ENCODE peak calls at places on chromosome X, in ten cellular contexts. One of them, this sample, is unnamed.

GRCh38 chrX:46687619-46688018 is 71.3 kb downstream of the SLC9A7 start:
- DNase-seq in HFF-Myc: no peak
- DNase-seq in LNCaP clone FGC: no peak
- DNase-seq in pancreas: no peak
- DNase-seq in left ventricle myocardium inferior: no peak
- DNase-seq in A549: no peak
- DNase-seq in NB4: peak
- DNase-seq in fibroblast of pulmonary artery: peak
- DNase-seq in epithelial cell of esophagus: peak
- DNase-seq in cardiac muscle cell: no peak
- DNase-seq in this sample: no peak

GRCh38 chrX:132488819-132489255 is at the start of gene MBNL3:
- DNase-seq in pancreas: peak
- DNase-seq in cardiac muscle cell: peak
- DNase-seq in HFF-Myc: no peak
- DNase-seq in fibroblast of pulmonary artery: peak
- DNase-seq in NB4: peak
- DNase-seq in A549: no peak
- DNase-seq in LNCaP clone FGC: no peak
- DNase-seq in left ventricle myocardium inferior: peak
- DNase-seq in epithelial cell of esophagus: peak
- DNase-seq in this sample: no peak

GRCh38 chrX:92213781-92214180 is 434.6 kb downstream of the PCDH11X start:
- DNase-seq in cardiac muscle cell: no peak
- DNase-seq in HFF-Myc: no peak
- DNase-seq in left ventricle myocardium inferior: no peak
- DNase-seq in NB4: no peak
- DNase-seq in A549: no peak
- DNase-seq in epithelial cell of esophagus: peak
- DNase-seq in LNCaP clone FGC: no peak
- DNase-seq in pancreas: no peak
- DNase-seq in fibroblast of pulmonary artery: peak
- DNase-seq in this sample: no peak

GRCh38 chrX:16711219-16712115 is 1.0 kb downstream of the CTPS2 start:
- DNase-seq in pancreas: no peak
- DNase-seq in left ventricle myocardium inferior: peak
- DNase-seq in epithelial cell of esophagus: no peak
- DNase-seq in cardiac muscle cell: peak
- DNase-seq in A549: no peak
- DNase-seq in fibroblast of pulmonary artery: no peak
- DNase-seq in NB4: peak
- DNase-seq in LNCaP clone FGC: no peak
- DNase-seq in HFF-Myc: no peak
- DNase-seq in this sample: no peak

GRCh38 chrX:100447563-100448397 is 37.7 kb upstream of the PCDH19 start:
- DNase-seq in pancreas: peak
- DNase-seq in cardiac muscle cell: peak
- DNase-seq in epithelial cell of esophagus: peak
- DNase-seq in left ventricle myocardium inferior: peak
- DNase-seq in fibroblast of pulmonary artery: peak
- DNase-seq in HFF-Myc: no peak
- DNase-seq in LNCaP clone FGC: no peak
- DNase-seq in A549: peak
- DNase-seq in NB4: peak
- DNase-seq in this sample: no peak

GRCh38 chrX:22699591-22700091 is 300.1 kb upstream of the DDX53 start:
- DNase-seq in pancreas: no peak
- DNase-seq in epithelial cell of esophagus: peak
- DNase-seq in A549: no peak
- DNase-seq in NB4: no peak
- DNase-seq in cardiac muscle cell: no peak
- DNase-seq in fibroblast of pulmonary artery: peak
- DNase-seq in LNCaP clone FGC: no peak
- DNase-seq in HFF-Myc: peak
- DNase-seq in left ventricle myocardium inferior: no peak
- DNase-seq in this sample: peak

GRCh38 chrX:18390941-18391538 is 34.4 kb upstream of the CDKL5 start:
- DNase-seq in pancreas: peak
- DNase-seq in epithelial cell of esophagus: peak
- DNase-seq in left ventricle myocardium inferior: peak
- DNase-seq in HFF-Myc: no peak
- DNase-seq in LNCaP clone FGC: no peak
- DNase-seq in fibroblast of pulmonary artery: peak
- DNase-seq in NB4: peak
- DNase-seq in A549: peak
- DNase-seq in cardiac muscle cell: peak
- DNase-seq in this sample: no peak

GRCh38 chrX:41822917-41823316 is 98.9 kb downstream of the GPR82 start:
- DNase-seq in LNCaP clone FGC: no peak
- DNase-seq in cardiac muscle cell: no peak
- DNase-seq in left ventricle myocardium inferior: no peak
- DNase-seq in fibroblast of pulmonary artery: no peak
- DNase-seq in A549: no peak
- DNase-seq in HFF-Myc: no peak
- DNase-seq in pancreas: no peak
- DNase-seq in NB4: no peak
- DNase-seq in epithelial cell of esophagus: no peak
- DNase-seq in this sample: no peak

GRCh38 chrX:130343411-130343810 is 3.7 kb downstream of the SLC25A14 start:
- DNase-seq in HFF-Myc: no peak
- DNase-seq in cardiac muscle cell: no peak
- DNase-seq in pancreas: no peak
- DNase-seq in epithelial cell of esophagus: no peak
- DNase-seq in left ventricle myocardium inferior: no peak
- DNase-seq in LNCaP clone FGC: no peak
- DNase-seq in fibroblast of pulmonary artery: peak
- DNase-seq in NB4: no peak
- DNase-seq in A549: no peak
- DNase-seq in this sample: no peak

GRCh38 chrX:15973299-15973698 is 118.7 kb upstream of the AP1S2 start:
- DNase-seq in left ventricle myocardium inferior: no peak
- DNase-seq in fibroblast of pulmonary artery: peak
- DNase-seq in A549: peak
- DNase-seq in pancreas: peak
- DNase-seq in HFF-Myc: peak
- DNase-seq in NB4: peak
- DNase-seq in epithelial cell of esophagus: peak
- DNase-seq in cardiac muscle cell: peak
- DNase-seq in LNCaP clone FGC: no peak
- DNase-seq in this sample: no peak

GRCh38 chrX:45068555-45068954 is 132.1 kb downstream of the DIPK2B start:
- DNase-seq in left ventricle myocardium inferior: no peak
- DNase-seq in cardiac muscle cell: no peak
- DNase-seq in LNCaP clone FGC: no peak
- DNase-seq in epithelial cell of esophagus: no peak
- DNase-seq in fibroblast of pulmonary artery: no peak
- DNase-seq in HFF-Myc: no peak
- DNase-seq in A549: no peak
- DNase-seq in NB4: no peak
- DNase-seq in pancreas: no peak
- DNase-seq in this sample: no peak

GRCh38 chrX:74248889-74249288 is 55.1 kb upstream of the ZCCHC13 start:
- DNase-seq in epithelial cell of esophagus: peak
- DNase-seq in fibroblast of pulmonary artery: peak
- DNase-seq in pancreas: no peak
- DNase-seq in left ventricle myocardium inferior: peak
- DNase-seq in LNCaP clone FGC: no peak
- DNase-seq in cardiac muscle cell: peak
- DNase-seq in A549: no peak
- DNase-seq in HFF-Myc: no peak
- DNase-seq in NB4: no peak
- DNase-seq in this sample: no peak

GRCh38 chrX:22800360-22800759 is 199.4 kb upstream of the DDX53 start:
- DNase-seq in cardiac muscle cell: no peak
- DNase-seq in left ventricle myocardium inferior: peak
- DNase-seq in fibroblast of pulmonary artery: peak
- DNase-seq in A549: no peak
- DNase-seq in HFF-Myc: peak
- DNase-seq in epithelial cell of esophagus: peak
- DNase-seq in LNCaP clone FGC: no peak
- DNase-seq in pancreas: no peak
- DNase-seq in NB4: peak
- DNase-seq in this sample: peak

GRCh38 chrX:145727476-145727875 is 90.2 kb upstream of the SLITRK2 start:
- DNase-seq in LNCaP clone FGC: no peak
- DNase-seq in left ventricle myocardium inferior: no peak
- DNase-seq in fibroblast of pulmonary artery: no peak
- DNase-seq in cardiac muscle cell: no peak
- DNase-seq in A549: no peak
- DNase-seq in NB4: peak
- DNase-seq in pancreas: no peak
- DNase-seq in epithelial cell of esophagus: no peak
- DNase-seq in HFF-Myc: no peak
- DNase-seq in this sample: no peak

GRCh38 chrX:1491851-1492349 is 39.2 kb upstream of the ASMTL start:
- DNase-seq in LNCaP clone FGC: peak
- DNase-seq in pancreas: no peak
- DNase-seq in HFF-Myc: no peak
- DNase-seq in cardiac muscle cell: peak
- DNase-seq in epithelial cell of esophagus: peak
- DNase-seq in A549: no peak
- DNase-seq in fibroblast of pulmonary artery: peak
- DNase-seq in left ventricle myocardium inferior: no peak
- DNase-seq in NB4: peak
- DNase-seq in this sample: no peak

GRCh38 chrX:114800719-114801118 is 216.7 kb downstream of the IL13RA2 start:
- DNase-seq in epithelial cell of esophagus: peak
- DNase-seq in left ventricle myocardium inferior: no peak
- DNase-seq in cardiac muscle cell: no peak
- DNase-seq in pancreas: no peak
- DNase-seq in fibroblast of pulmonary artery: peak
- DNase-seq in NB4: peak
- DNase-seq in HFF-Myc: peak
- DNase-seq in LNCaP clone FGC: no peak
- DNase-seq in A549: no peak
- DNase-seq in this sample: no peak

GRCh38 chrX:12972239-12972638 is 2.7 kb upstream of the TMSB4X start:
- DNase-seq in epithelial cell of esophagus: no peak
- DNase-seq in left ventricle myocardium inferior: no peak
- DNase-seq in fibroblast of pulmonary artery: no peak
- DNase-seq in HFF-Myc: no peak
- DNase-seq in cardiac muscle cell: no peak
- DNase-seq in NB4: peak
- DNase-seq in pancreas: no peak
- DNase-seq in LNCaP clone FGC: no peak
- DNase-seq in A549: no peak
- DNase-seq in this sample: no peak
- H3K4me3 ChIP-seq in epithelial cell of esophagus: no peak
- H3K4me3 ChIP-seq in left ventricle myocardium inferior: peak
- H3K4me3 ChIP-seq in fibroblast of pulmonary artery: no peak
- H3K4me3 ChIP-seq in HFF-Myc: no peak
- H3K4me3 ChIP-seq in cardiac muscle cell: no peak
- H3K4me3 ChIP-seq in NB4: no peak
- H3K4me3 ChIP-seq in pancreas: peak
- H3K4me3 ChIP-seq in LNCaP clone FGC: no peak
- H3K4me3 ChIP-seq in A549: no peak
- H3K4me3 ChIP-seq in this sample: no peak

GRCh38 chrX:153387345-153387744 is 13.8 kb downstream of the PNMA6E start:
- DNase-seq in fibroblast of pulmonary artery: no peak
- DNase-seq in cardiac muscle cell: no peak
- DNase-seq in A549: no peak
- DNase-seq in pancreas: no peak
- DNase-seq in epithelial cell of esophagus: no peak
- DNase-seq in LNCaP clone FGC: no peak
- DNase-seq in left ventricle myocardium inferior: no peak
- DNase-seq in NB4: no peak
- DNase-seq in HFF-Myc: no peak
- DNase-seq in this sample: no peak
- TF ChIP-seq CTCF in fibroblast of pulmonary artery: no peak
- TF ChIP-seq CTCF in cardiac muscle cell: no peak
- TF ChIP-seq CTCF in A549: no peak
- TF ChIP-seq CTCF in pancreas: no peak
- TF ChIP-seq CTCF in epithelial cell of esophagus: no peak
- TF ChIP-seq CTCF in LNCaP clone FGC: no peak
- TF ChIP-seq CTCF in left ventricle myocardium inferior: no peak
- TF ChIP-seq CTCF in NB4: no peak
- TF ChIP-seq CTCF in HFF-Myc: no peak
- TF ChIP-seq CTCF in this sample: no peak

DNA sequence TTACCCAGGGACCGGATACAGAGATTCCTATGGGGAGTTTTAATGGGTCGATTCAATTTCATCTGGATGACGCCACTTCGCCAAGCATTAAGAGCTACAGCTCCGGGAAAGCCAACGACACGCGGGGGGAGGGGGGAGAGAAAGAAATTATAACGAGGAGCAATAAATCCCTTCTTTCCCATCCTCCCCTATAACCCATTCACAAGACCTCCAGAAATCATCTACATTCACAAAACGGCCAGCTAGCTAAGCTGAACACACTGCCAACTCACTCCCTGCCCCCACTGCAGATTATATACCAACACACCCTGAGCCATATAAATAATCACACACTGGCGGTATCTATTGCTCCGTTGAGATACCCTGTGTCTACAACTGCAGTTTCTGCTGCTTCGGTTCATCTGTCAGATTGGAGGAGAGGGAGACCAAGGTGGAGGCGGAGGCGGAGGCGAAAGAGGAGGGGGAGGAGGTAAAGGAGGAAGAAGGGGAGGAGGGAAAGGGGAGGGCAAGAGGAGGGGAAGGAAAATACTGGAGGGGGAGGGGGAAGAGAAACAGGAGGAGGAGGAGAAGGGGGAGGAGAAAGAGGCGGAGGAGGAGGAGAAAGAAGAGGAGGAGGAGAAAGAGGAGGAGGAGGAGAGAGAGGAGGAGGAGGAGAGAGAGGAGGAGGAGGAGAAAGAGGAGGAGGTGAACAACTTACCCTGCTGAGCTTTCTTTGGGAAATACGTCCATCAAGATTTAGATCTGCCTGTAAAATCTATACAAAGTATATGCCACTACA is 113.9 kb upstream of the VAMP7 start:
- DNase-seq in epithelial cell of esophagus: peak
- DNase-seq in NB4: peak
- DNase-seq in left ventricle myocardium inferior: peak
- DNase-seq in LNCaP clone FGC: peak
- DNase-seq in fibroblast of pulmonary artery: peak
- DNase-seq in cardiac muscle cell: peak
- DNase-seq in HFF-Myc: peak
- DNase-seq in pancreas: peak
- DNase-seq in A549: peak
- DNase-seq in this sample: peak
- H3K4me3 ChIP-seq in epithelial cell of esophagus: peak
- H3K4me3 ChIP-seq in NB4: no peak
- H3K4me3 ChIP-seq in left ventricle myocardium inferior: peak
- H3K4me3 ChIP-seq in LNCaP clone FGC: peak
- H3K4me3 ChIP-seq in fibroblast of pulmonary artery: peak
- H3K4me3 ChIP-seq in cardiac muscle cell: peak
- H3K4me3 ChIP-seq in HFF-Myc: peak
- H3K4me3 ChIP-seq in pancreas: peak
- H3K4me3 ChIP-seq in A549: peak
- H3K4me3 ChIP-seq in this sample: peak

DNA sequence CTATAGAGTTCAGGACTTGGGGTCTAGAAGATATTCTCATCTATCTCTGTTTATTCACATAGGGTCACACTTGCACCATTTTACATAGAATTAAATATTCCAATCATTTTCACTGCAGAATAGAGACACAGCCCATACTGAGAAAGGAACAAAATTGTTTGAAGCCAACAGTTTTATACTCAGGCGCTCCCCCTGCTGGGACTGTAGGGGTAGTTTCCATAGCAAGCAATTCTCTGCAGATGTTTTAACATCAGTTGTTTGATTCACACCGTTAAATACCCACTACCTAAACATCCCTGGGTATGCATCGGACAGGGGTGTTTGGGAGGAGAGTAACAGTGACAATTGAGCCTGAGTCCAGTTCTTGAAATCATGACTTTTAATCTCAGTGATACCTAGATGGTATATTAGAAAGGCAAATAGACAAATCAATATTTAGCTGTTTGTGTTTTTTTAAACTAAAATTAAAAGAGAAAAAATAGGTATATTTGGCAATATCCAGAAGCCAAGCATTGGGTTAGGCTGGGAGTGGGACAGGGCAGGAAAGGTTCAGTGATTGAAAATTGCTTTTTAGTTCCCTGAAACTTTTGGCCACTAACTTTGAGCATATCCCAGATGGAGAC is 33.8 kb downstream of the LONRF3 start:
- DNase-seq in fibroblast of pulmonary artery: peak
- DNase-seq in cardiac muscle cell: peak
- DNase-seq in A549: peak
- DNase-seq in NB4: peak
- DNase-seq in epithelial cell of esophagus: peak
- DNase-seq in left ventricle myocardium inferior: no peak
- DNase-seq in LNCaP clone FGC: no peak
- DNase-seq in HFF-Myc: peak
- DNase-seq in pancreas: no peak
- DNase-seq in this sample: no peak
- TF ChIP-seq CTCF in fibroblast of pulmonary artery: peak
- TF ChIP-seq CTCF in cardiac muscle cell: peak
- TF ChIP-seq CTCF in A549: peak
- TF ChIP-seq CTCF in NB4: peak
- TF ChIP-seq CTCF in epithelial cell of esophagus: peak
- TF ChIP-seq CTCF in left ventricle myocardium inferior: peak
- TF ChIP-seq CTCF in LNCaP clone FGC: peak
- TF ChIP-seq CTCF in HFF-Myc: peak
- TF ChIP-seq CTCF in pancreas: peak
- TF ChIP-seq CTCF in this sample: peak

This sample was measured in AG04449.